ENCODE peak calls at places on chromosome 18, in nine cellular contexts. E is breast epithelium; P is heart left ventricle; K is Panc1; R is CD4-positive, alpha-beta memory T cell; Q is effector memory CD4-positive, alpha-beta T cell; L is endothelial cell of umbilical vein; H is ascending aorta; J is IMR-90. G is an unnamed sample.

GRCh38 chr18:23721711-23722479 is 32.6 kb downstream of the LAMA3 start:
- DNase-seq in H (no peak), K (no peak), R (no peak), E (no peak), L (peak; percentile 42), P (no peak), Q (no peak), J (peak; percentile 54), G (no peak)

GRCh38 chr18:9574473-9575115 is 39.8 kb downstream of the PPP4R1 start:
- DNase-seq in H (no peak), L (no peak), R (no peak), J (no peak), E (no peak), P (no peak), Q (no peak), K (no peak), G (no peak)

GRCh38 chr18:46039967-46040746 is 31.9 kb downstream of the PSTPIP2 start:
- DNase-seq in R (no peak), H (no peak), K (no peak), E (no peak), J (no peak), L (peak; percentile 25), Q (no peak), P (no peak), G (no peak)

GRCh38 chr18:59305295-59305694 is 13.2 kb downstream of the CPLX4 start:
- DNase-seq in R (no peak), H (no peak), E (no peak), P (no peak), L (no peak), J (no peak), Q (no peak), K (no peak), G (no peak)

GRCh38 chr18:2850816-2851215 is 4.0 kb downstream of the EMILIN2 start:
- DNase-seq in Q (no peak), K (no peak), R (no peak), J (no peak), P (no peak), H (no peak), L (no peak), E (no peak), G (no peak)

GRCh38 chr18:79933765-79934164 is 17.7 kb downstream of the SLC66A2 start:
- DNase-seq in R (no peak), K (no peak), E (no peak), L (no peak), H (no peak), J (no peak), Q (no peak), P (peak; percentile 32), G (no peak)

GRCh38 chr18:56286775-56287174 is 351.6 kb downstream of the TXNL1 start:
- DNase-seq in J (peak; percentile 87), H (no peak), Q (no peak), E (no peak), P (no peak), K (no peak), L (peak; percentile 22), R (no peak), G (no peak)

GRCh38 chr18:78069784-78070664 is 820.4 kb downstream of the GALR1 start:
- DNase-seq in H (no peak), R (no peak), Q (no peak), K (no peak), P (no peak), J (no peak), L (no peak), E (peak; percentile 35), G (peak; percentile 66)

DNA sequence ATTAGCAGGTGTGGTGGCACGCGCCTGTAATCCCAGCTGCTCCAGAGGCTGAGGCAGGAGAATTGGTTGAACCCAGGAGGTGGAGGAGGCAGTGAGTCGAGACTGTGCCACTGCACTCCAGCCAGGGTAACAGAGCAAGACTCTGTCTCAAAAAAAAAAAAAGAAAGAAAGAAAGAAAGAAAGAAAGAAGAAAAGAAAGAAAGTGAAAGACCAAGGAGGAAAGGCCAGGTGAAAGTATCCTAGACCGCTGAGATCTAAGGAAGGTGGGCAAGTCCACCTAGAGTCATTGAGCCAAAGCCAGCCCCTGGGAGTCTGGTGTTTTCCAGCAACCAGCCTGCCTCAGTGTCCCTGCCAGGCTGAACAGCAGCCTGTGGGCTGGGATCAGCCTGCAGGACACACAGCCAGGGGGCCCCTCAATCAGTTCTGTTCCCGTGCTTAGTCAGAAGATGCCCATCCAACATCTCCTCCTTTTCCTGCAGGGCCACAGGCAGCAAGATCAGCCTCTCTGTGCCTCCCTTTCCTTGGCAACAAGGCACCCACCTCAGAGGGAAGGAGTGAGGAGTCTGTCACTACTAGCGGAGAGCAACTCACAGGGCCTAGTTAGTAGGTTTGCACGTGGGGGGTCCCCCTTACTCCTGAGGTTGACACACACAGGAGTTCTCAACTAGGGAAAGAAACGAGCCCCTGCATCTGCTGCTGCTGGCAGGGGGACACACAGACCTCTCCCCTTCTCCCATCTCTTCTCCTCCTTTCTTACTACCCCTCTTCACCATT is 64.1 kb downstream of the SMAD7 start:
- DNase-seq in P (no peak), E (no peak), L (no peak), R (no peak), Q (no peak), J (no peak), H (no peak), K (no peak), G (no peak)
- H3K4me1 ChIP-seq in P (peaks cover 7% of the 10 kb centered on the region), E (no peaks in the 10 kb centered on the region), L (peaks cover 3% of the 10 kb centered on the region), R (no peaks in the 10 kb centered on the region), Q (no peaks in the 10 kb centered on the region), J (peaks cover 8% of the 10 kb centered on the region), H (peaks cover 19% of the 10 kb centered on the region), K (no peaks in the 10 kb centered on the region), G (no peaks in the 10 kb centered on the region)

GRCh38 chr18:35585608-35586007 is 4.1 kb downstream of the GALNT1 start:
- DNase-seq in H (no peak), E (no peak), L (no peak), J (no peak), K (no peak), Q (no peak), P (no peak), R (no peak), G (no peak)

GRCh38 chr18:35581555-35582309 is at the start of gene GALNT1:
- DNase-seq in L (peak; percentile 23), K (no peak), E (no peak), H (no peak), R (peak; percentile 22), P (peak; percentile 38), J (peak; percentile 4), Q (peak; percentile 4), G (no peak)

GRCh38 chr18:35582310-35582682 is 756 bp downstream of the GALNT1 start:
- DNase-seq in P (no peak), Q (no peak), K (no peak), J (no peak), L (no peak), H (no peak), R (no peak), E (no peak), G (no peak)

GRCh38 chr18:35580748-35581534 is 599 bp upstream of the GALNT1 start:
- DNase-seq in E (peak; percentile 28), Q (peak; percentile 27), R (peak; percentile 69), H (no peak), P (peak; percentile 57), K (no peak), L (peak; percentile 58), J (peak; percentile 41), G (peak; percentile 20)

DNA sequence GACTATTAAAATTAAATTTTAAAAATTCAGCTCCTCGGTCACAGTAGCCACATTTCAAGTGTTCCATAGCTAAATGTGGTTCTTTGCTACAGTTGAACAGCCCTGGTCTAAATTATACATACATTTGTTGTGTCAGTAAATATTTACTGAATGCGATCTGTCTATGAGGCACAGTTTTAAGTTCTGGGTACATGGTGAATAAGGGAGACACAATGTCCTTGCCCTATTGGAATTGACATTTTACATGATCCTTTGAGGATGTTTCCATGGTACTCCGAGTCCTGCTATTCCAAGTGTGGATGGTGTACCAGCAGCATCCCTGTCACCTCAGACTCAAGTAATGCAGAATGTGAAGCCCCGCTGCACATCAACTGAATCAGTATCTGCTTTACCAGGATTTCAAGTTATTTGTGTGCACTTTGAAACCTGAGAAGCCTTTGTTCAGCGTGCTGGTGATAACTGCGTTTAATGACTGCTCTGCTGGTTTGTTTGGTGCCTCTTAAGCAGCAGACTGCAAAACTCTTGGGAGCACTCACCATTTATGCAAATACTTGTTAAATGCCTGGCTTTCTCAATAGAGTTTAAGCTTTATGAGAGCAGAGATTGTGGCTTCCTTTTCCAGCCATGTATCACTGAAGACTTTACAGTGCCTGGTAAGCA is 1.5 kb downstream of the GALNT1 start:
- DNase-seq in J (peak; percentile 45), P (no peak), Q (no peak), K (no peak), R (no peak), E (no peak), H (no peak), L (peak; percentile 64), G (no peak)
- H3K4me3 ChIP-seq in J (peak overlapping the region; percentile 76), P (peak overlapping the region; percentile 69), Q (no peak overlapping the region), K (peak overlapping the region; percentile 87), R (no peak overlapping the region), E (peak overlapping the region; percentile 75), H (peak overlapping the region; percentile 67), L (peak overlapping the region; percentile 94), G (no peak overlapping the region)

GRCh38 chr18:75206637-75207297 is 2.2 kb downstream of the PTGR3 start:
- DNase-seq in K (no peak), H (no peak), L (no peak), P (no peak), R (no peak), Q (no peak), E (no peak), J (no peak), G (no peak)

GRCh38 chr18:75208836-75209128 is 157 bp downstream of the PTGR3 start:
- DNase-seq in K (no peak), L (peak; percentile 37), R (no peak), P (peak; percentile 50), H (no peak), Q (no peak), E (no peak), J (no peak), G (no peak)

GRCh38 chr18:75207298-75208054 is 1.5 kb downstream of the PTGR3 start:
- DNase-seq in J (peak; percentile 73), L (no peak), R (no peak), K (no peak), H (no peak), E (no peak), P (no peak), Q (no peak), G (no peak)

GRCh38 chr18:75209129-75209951 is at the start of gene PTGR3:
- DNase-seq in E (peak; percentile 70), P (peak; percentile 94), H (peak; percentile 66), R (peak; percentile 82), L (peak; percentile 89), J (peak; percentile 73), Q (peak; percentile 66), K (peak; percentile 55), G (peak; percentile 72)

GRCh38 chr18:75208055-75208835 is 694 bp downstream of the PTGR3 start:
- DNase-seq in P (peak; percentile 63), L (peak; percentile 43), E (peak; percentile 47), J (peak; percentile 60), Q (peak; percentile 9), R (peak; percentile 45), H (peak; percentile 19), K (no peak), G (peak; percentile 26)
- H3K27ac ChIP-seq in P (peak overlapping the region; percentile 100), L (peak overlapping the region; percentile 88), E (peak overlapping the region; percentile 99), J (peak overlapping the region; percentile 98), Q (peak overlapping the region; percentile 81), R (peak overlapping the region; percentile 80), H (peak overlapping the region; percentile 97), K (peak overlapping the region; percentile 81), G (peak overlapping the region; percentile 95)

GRCh38 chr18:37534627-37535026 is 31.0 kb downstream of the CELF4 start:
- DNase-seq in Q (no peak), L (no peak), J (no peak), R (no peak), E (no peak), H (no peak), P (no peak), K (no peak), G (no peak)

GRCh38 chr18:37538526-37539205 is 26.9 kb downstream of the CELF4 start:
- DNase-seq in R (no peak), K (no peak), L (no peak), J (no peak), Q (no peak), E (no peak), P (no peak), H (no peak), G (no peak)

GRCh38 chr18:37535968-37536367 is 29.6 kb downstream of the CELF4 start:
- DNase-seq in L (no peak), P (no peak), K (no peak), J (no peak), E (no peak), H (no peak), Q (no peak), R (no peak), G (no peak)

GRCh38 chr18:37537868-37538525 is 27.6 kb downstream of the CELF4 start:
- DNase-seq in K (peak; percentile 15), P (peak; percentile 76), L (peak; percentile 44), E (peak; percentile 52), R (peak; percentile 1), H (no peak), Q (no peak), J (peak; percentile 44), G (peak; percentile 62)

DNA sequence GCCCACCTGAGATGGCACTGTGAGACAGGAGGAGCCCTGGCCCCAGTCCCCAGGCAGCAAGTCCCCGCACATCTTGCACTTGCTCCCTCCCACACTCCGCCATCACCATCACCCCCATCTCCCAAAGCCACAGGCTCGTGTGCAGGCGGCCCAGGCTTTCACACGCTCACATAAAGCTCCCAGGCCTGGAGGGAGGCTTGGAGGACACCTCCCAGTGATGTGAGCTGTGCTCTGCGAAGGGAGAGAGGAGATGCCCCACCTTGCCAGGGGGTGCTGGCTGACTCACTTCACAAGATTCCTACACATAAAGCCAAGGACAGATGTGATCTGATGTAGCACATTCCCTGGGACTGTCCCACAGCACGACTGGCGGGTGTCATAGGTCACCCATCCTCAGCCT is 29.0 kb downstream of the CELF4 start:
- DNase-seq in J (no peak), H (no peak), P (no peak), Q (no peak), L (no peak), R (no peak), K (no peak), E (no peak), G (no peak)
- H3K4me1 ChIP-seq in J (no peaks in the 10 kb centered on the region), H (no peaks in the 10 kb centered on the region), P (no peaks in the 10 kb centered on the region), Q (no peaks in the 10 kb centered on the region), L (no peaks in the 10 kb centered on the region), R (no peaks in the 10 kb centered on the region), K (no peaks in the 10 kb centered on the region), E (no peaks in the 10 kb centered on the region), G (no peaks in the 10 kb centered on the region)

G was measured in tibial nerve.